ENCODE peak calls at places on chromosome X, in six cellular contexts. P is IMR-90, R is neuronal stem cell, U is H1, O is H9, V is trophoblast cell. L is an unnamed sample.

GRCh38 chrX:10190367-10190766 is 33.6 kb downstream of the CLCN4 start:
- DNase-seq in O (no peak), R (no peak), U (no peak), V (peak; percentile 80), P (peak; percentile 83), L (peak; percentile 64)

GRCh38 chrX:38657562-38657961 is 96.2 kb downstream of the TSPAN7 start:
- DNase-seq in V (peak; percentile 29), P (no peak), R (no peak), O (no peak), U (no peak), L (no peak)

GRCh38 chrX:129983575-129984131 is 1.2 kb downstream of the BCORL1 start:
- DNase-seq in U (no peak), V (no peak), O (peak; percentile 28), R (no peak), P (no peak), L (no peak)

GRCh38 chrX:625137-625691 is 5.4 kb upstream of the SHOX start:
- DNase-seq in O (no peak), U (no peak), V (no peak), P (no peak), R (no peak), L (no peak)

GRCh38 chrX:154096140-154097002 is 1.1 kb downstream of the MECP2 start:
- DNase-seq in V (no peak), U (no peak), P (peak; percentile 43), R (no peak), O (no peak), L (peak; percentile 24)

GRCh38 chrX:71661919-71662318 is 5.4 kb upstream of the LOC101059915 start:
- DNase-seq in U (no peak), R (no peak), O (no peak), P (no peak), V (no peak), L (no peak)

GRCh38 chrX:455199-455598 is 68.5 kb upstream of the PPP2R3B start:
- DNase-seq in O (no peak), U (no peak), P (no peak), R (no peak), V (no peak), L (no peak)

GRCh38 chrX:21806691-21807090 is 32.7 kb upstream of the MBTPS2 start:
- DNase-seq in O (no peak), U (no peak), R (no peak), V (peak; percentile 41), P (peak; percentile 1), L (no peak)

GRCh38 chrX:45379186-45379585 is 178.5 kb upstream of the DIPK2B start:
- DNase-seq in P (no peak), O (no peak), V (no peak), U (no peak), R (no peak), L (no peak)

GRCh38 chrX:152824841-152825374 is 5.6 kb downstream of the CETN2 start:
- DNase-seq in U (no peak), R (no peak), O (no peak), V (no peak), P (peak; percentile 41), L (no peak)

GRCh38 chrX:110082156-110082555 is 79.2 kb downstream of the TMEM164 start:
- DNase-seq in O (no peak), U (no peak), P (peak; percentile 93), V (no peak), R (no peak), L (peak; percentile 81)

GRCh38 chrX:9591496-9591895 is 126.6 kb downstream of the TBL1X start:
- DNase-seq in U (no peak), P (no peak), V (no peak), R (no peak), O (no peak), L (no peak)

GRCh38 chrX:136850441-136851175 is 29.9 kb downstream of the RBMX start:
- DNase-seq in U (no peak), V (peak; percentile 25), O (no peak), R (no peak), P (no peak), L (peak; percentile 26)

GRCh38 chrX:9842541-9842940 is 56.3 kb downstream of the SHROOM2 start:
- DNase-seq in V (no peak), O (peak; percentile 39), R (peak; percentile 35), P (no peak), U (no peak), L (peak; percentile 27)

GRCh38 chrX:113947548-113947947 is 636.3 kb upstream of the HTR2C start:
- DNase-seq in P (no peak), U (no peak), R (no peak), O (no peak), V (peak; percentile 6), L (no peak)

GRCh38 chrX:113954297-113954696 is 629.6 kb upstream of the HTR2C start:
- DNase-seq in O (no peak), R (no peak), U (no peak), P (no peak), V (no peak), L (no peak)

GRCh38 chrX:113950081-113950678 is 633.7 kb upstream of the HTR2C start:
- DNase-seq in O (no peak), P (no peak), U (no peak), V (no peak), R (no peak), L (no peak)
- H4K91ac ChIP-seq in O (no peak overlapping the region), P (no peak overlapping the region), U (no peak overlapping the region), V (no peak overlapping the region), R (no peak overlapping the region), L (no peak overlapping the region)

GRCh38 chrX:3549442-3549875 is 164.0 kb downstream of the PRKX start:
- DNase-seq in V (no peak), P (peak; percentile 48), U (no peak), O (no peak), R (no peak), L (peak; percentile 84)

GRCh38 chrX:3548743-3549441 is 164.6 kb downstream of the PRKX start:
- DNase-seq in R (peak; percentile 0), U (no peak), V (peak; percentile 23), O (no peak), P (peak; percentile 79), L (peak; percentile 88)

GRCh38 chrX:3550160-3550765 is 163.2 kb downstream of the PRKX start:
- DNase-seq in V (no peak), R (no peak), O (no peak), U (no peak), P (no peak), L (peak; percentile 34)

GRCh38 chrX:3541336-3541735 is 172.1 kb downstream of the PRKX start:
- DNase-seq in P (no peak), R (no peak), V (no peak), O (no peak), U (no peak), L (no peak)

GRCh38 chrX:3545901-3546300 is 167.5 kb downstream of the PRKX start:
- DNase-seq in O (no peak), V (no peak), P (no peak), R (no peak), U (no peak), L (no peak)
- H4K91ac ChIP-seq in O (no peak overlapping the region), V (no peak overlapping the region), P (peak overlapping the region; percentile 13), R (no peak overlapping the region), U (no peak overlapping the region), L (no peak overlapping the region)

GRCh38 chrX:77595848-77596247 is 148.7 kb downstream of the FGF16 start:
- DNase-seq in U (no peak), V (no peak), R (no peak), P (peak; percentile 13), O (no peak), L (no peak)
- H4K91ac ChIP-seq in U (no peak overlapping the region), V (no peak overlapping the region), R (no peak overlapping the region), P (no peak overlapping the region), O (no peak overlapping the region), L (no peak overlapping the region)

GRCh38 chrX:11367609-11368430 is 74.6 kb downstream of the AMELX start:
- DNase-seq in R (no peak), P (peak; percentile 10), O (no peak), U (no peak), V (no peak), L (peak; percentile 63)

GRCh38 chrX:11366998-11367595 is 73.9 kb downstream of the AMELX start:
- DNase-seq in R (no peak), O (no peak), P (no peak), V (no peak), U (no peak), L (no peak)

GRCh38 chrX:11365426-11365825 is 72.2 kb downstream of the AMELX start:
- DNase-seq in U (no peak), V (no peak), R (no peak), O (no peak), P (no peak), L (no peak)

GRCh38 chrX:11363069-11363594 is 69.9 kb downstream of the AMELX start:
- DNase-seq in P (no peak), U (no peak), V (no peak), O (no peak), R (no peak), L (no peak)

DNA sequence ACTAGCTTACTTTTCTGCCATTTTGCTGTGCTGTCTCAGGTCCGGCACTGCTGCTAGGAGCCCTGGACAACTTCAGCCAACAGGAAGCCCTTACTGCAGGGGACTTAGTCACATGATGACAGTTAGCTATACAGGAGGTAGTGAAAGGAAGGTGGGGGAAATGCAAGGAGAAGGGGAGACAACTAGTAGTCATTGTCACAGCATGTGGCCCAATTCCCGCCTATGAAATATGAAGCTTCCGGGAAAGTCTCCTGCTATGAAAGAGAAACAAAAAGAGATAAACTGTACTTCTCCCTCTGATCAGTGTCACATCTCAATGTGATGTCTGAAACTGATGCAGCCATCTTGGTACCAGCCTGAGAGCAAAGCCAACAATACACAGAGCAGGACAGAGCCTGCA is 71.6 kb downstream of the AMELX start:
- DNase-seq in V (no peak), P (no peak), R (no peak), U (no peak), O (no peak), L (no peak)
- H4K91ac ChIP-seq in V (no peak overlapping the region), P (no peak overlapping the region), R (no peak overlapping the region), U (no peak overlapping the region), O (no peak overlapping the region), L (no peak overlapping the region)

GRCh38 chrX:149837639-149838038 is 43.3 kb upstream of the MAGEA8 start:
- DNase-seq in O (no peak), R (no peak), U (no peak), V (no peak), P (no peak), L (no peak)
- H4K91ac ChIP-seq in O (no peak overlapping the region), R (no peak overlapping the region), U (no peak overlapping the region), V (no peak overlapping the region), P (no peak overlapping the region), L (no peak overlapping the region)

GRCh38 chrX:124426824-124427223 is 80.5 kb downstream of the SH2D1A start:
- DNase-seq in P (no peak), V (no peak), R (no peak), O (no peak), U (no peak), L (no peak)

GRCh38 chrX:124426273-124426672 is 79.9 kb downstream of the SH2D1A start:
- DNase-seq in U (no peak), P (no peak), R (no peak), O (no peak), V (no peak), L (no peak)

DNA sequence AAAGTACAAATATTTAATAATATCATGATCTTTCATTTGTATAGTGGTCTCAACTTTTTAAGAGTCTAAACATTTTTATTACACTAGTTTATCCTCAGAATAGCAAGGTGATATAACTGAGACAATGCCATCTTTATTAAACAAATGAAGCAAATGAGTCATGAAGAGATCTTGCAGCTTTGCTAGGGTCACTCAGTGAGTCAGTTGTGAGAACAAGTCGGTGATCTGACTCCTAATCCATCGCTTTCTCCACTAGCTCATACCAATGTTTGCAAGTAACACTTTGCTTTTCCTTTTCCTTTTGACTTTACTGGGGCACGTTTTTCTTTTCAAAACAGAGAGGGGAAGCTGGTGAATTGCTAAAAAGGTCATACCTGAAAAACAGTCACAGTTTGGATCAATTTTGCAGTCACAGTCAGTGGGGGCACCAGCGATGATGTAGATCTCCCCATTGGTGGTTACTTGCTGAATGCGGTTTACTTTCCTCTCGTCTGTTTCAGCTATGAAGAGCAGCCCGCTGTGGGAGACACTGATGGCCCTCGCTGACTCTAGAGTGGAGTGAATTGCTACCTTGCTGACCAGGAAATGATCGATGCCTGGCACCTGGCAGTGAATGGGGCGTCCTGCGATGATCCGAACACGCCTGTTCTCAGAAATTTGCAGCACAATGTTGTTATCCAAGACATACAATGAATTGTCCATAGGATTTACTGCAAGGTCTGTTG is 75.7 kb downstream of the SH2D1A start:
- DNase-seq in O (peak; percentile 33), V (no peak), P (no peak), U (no peak), R (no peak), L (peak; percentile 0)
- H4K91ac ChIP-seq in O (no peak overlapping the region), V (no peak overlapping the region), P (no peak overlapping the region), U (no peak overlapping the region), R (no peak overlapping the region), L (no peak overlapping the region)

L was measured in mesenchymal stem cell.